ENCODE peak calls at places on chromosomes 7 and 10, in nine cellular contexts. E is thoracic aorta, S is left ventricle myocardium inferior, D is adrenal gland, R is neuronal stem cell, I is GM23248, Z is small intestine, W is aorta, C is substantia nigra. T is an unnamed sample.

GRCh38 chr7:65927489-65928448 is 54.2 kb downstream of the GUSB start:
- DNase-seq in E (no peak), S (no peak), Z (peak), I (no peak), R (no peak), W (no peak), C (no peak), D (no peak), T (no peak)

GRCh38 chr7:150357277-150357676 is 11.3 kb upstream of the REPIN1 start:
- DNase-seq in E (no peak), W (peak), I (no peak), D (no peak), S (no peak), R (no peak), Z (no peak), C (no peak), T (no peak)

GRCh38 chr10:7819126-7819470 is 793 bp downstream of the TAF3 start:
- DNase-seq in Z (peak), C (peak), S (peak), D (peak), I (peak), R (peak), E (no peak), W (no peak), T (no peak)

GRCh38 chr7:91383186-91383585 is 119.0 kb downstream of the FZD1 start:
- DNase-seq in E (no peak), Z (no peak), W (no peak), C (no peak), D (no peak), I (peak), R (no peak), S (no peak), T (no peak)

GRCh38 chr10:132519382-132520146 is 18.0 kb upstream of the INPP5A start:
- DNase-seq in I (no peak), C (no peak), W (peak), D (no peak), R (no peak), Z (no peak), E (no peak), S (no peak), T (peak)

GRCh38 chr7:142603870-142604448 is 145.3 kb upstream of the PRSS1 start:
- DNase-seq in R (peak), S (no peak), W (no peak), Z (peak), C (peak), E (no peak), I (peak), D (peak), T (no peak)

GRCh38 chr10:96133135-96133534 is 3.0 kb downstream of the ZNF518A start:
- DNase-seq in S (no peak), I (peak), R (no peak), W (no peak), Z (no peak), C (no peak), E (no peak), D (no peak), T (no peak)

GRCh38 chr7:27746978-27747377 is 7.0 kb downstream of the TAX1BP1 start:
- DNase-seq in C (no peak), I (peak), W (no peak), S (no peak), E (no peak), R (no peak), Z (no peak), D (no peak), T (no peak)

GRCh38 chr7:27283558-27283957 is 41.0 kb downstream of the EVX1 start:
- DNase-seq in D (no peak), Z (no peak), C (no peak), E (no peak), W (no peak), I (no peak), S (no peak), R (no peak), T (no peak)

GRCh38 chr7:132415259-132415658 is 161.0 kb downstream of the PLXNA4 start:
- DNase-seq in R (no peak), Z (no peak), S (no peak), W (no peak), I (no peak), D (no peak), C (no peak), E (no peak), T (no peak)

GRCh38 chr7:132417037-132417906 is 159.0 kb downstream of the PLXNA4 start:
- DNase-seq in S (no peak), Z (peak), I (no peak), D (no peak), R (no peak), E (no peak), C (no peak), W (no peak), T (no peak)

GRCh38 chr7:132418840-132419239 is 157.4 kb downstream of the PLXNA4 start:
- DNase-seq in E (no peak), R (no peak), I (no peak), Z (no peak), D (no peak), S (no peak), C (no peak), W (no peak), T (no peak)

GRCh38 chr7:132414857-132415256 is 161.4 kb downstream of the PLXNA4 start:
- DNase-seq in R (no peak), D (no peak), C (no peak), E (no peak), I (no peak), Z (no peak), W (no peak), S (no peak), T (no peak)

GRCh38 chr7:132416395-132416794 is 159.9 kb downstream of the PLXNA4 start:
- DNase-seq in R (no peak), C (no peak), S (no peak), I (no peak), E (no peak), D (no peak), W (no peak), Z (no peak), T (no peak)
- H3K27ac ChIP-seq in R (no peak), C (no peak), S (no peak), I (no peak), E (no peak), D (no peak), W (no peak), Z (no peak), T (no peak)

GRCh38 chr10:69217119-69217754 is 2.9 kb upstream of the HKDC1 start:
- DNase-seq in W (no peak), C (no peak), S (no peak), I (peak), D (no peak), R (no peak), Z (peak), E (no peak), T (no peak)

GRCh38 chr10:69218831-69219230 is 1.3 kb upstream of the HKDC1 start:
- DNase-seq in D (no peak), C (no peak), S (no peak), W (no peak), R (no peak), I (peak), Z (no peak), E (no peak), T (no peak)

GRCh38 chr10:69220510-69220909 is 378 bp downstream of the HKDC1 start:
- DNase-seq in E (no peak), Z (peak), W (no peak), S (no peak), R (no peak), I (no peak), C (no peak), D (no peak), T (no peak)

GRCh38 chr10:69222157-69223027 is 2.3 kb downstream of the HKDC1 start:
- DNase-seq in S (no peak), D (peak), W (no peak), Z (peak), R (peak), I (peak), E (no peak), C (no peak), T (no peak)

DNA sequence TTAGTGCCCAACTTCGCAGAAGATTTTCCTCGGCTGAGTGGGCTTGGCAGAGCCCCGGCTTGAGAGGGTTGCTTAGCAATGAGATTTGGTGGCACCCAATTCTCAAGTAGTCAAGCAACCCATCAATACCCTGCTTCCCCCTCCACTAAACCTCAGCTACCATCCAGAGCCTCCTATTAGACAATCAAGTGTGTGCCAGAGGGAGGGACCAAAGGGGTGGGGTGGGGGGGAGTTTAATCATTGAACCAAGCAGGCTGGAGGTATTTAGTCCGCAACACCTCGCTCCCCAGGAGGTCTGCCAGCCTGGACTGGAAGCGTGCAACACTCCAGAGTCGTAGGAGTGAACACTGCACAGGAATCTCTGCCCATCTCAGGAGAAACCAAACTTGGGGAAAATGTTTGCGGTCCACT is at the start of gene HKDC1:
- DNase-seq in C (no peak), I (no peak), R (no peak), S (no peak), W (no peak), Z (peak), E (no peak), D (no peak), T (no peak)
- H3K27ac ChIP-seq in C (no peak), I (no peak), R (no peak), S (no peak), W (no peak), Z (peak), E (no peak), D (no peak), T (peak)

DNA sequence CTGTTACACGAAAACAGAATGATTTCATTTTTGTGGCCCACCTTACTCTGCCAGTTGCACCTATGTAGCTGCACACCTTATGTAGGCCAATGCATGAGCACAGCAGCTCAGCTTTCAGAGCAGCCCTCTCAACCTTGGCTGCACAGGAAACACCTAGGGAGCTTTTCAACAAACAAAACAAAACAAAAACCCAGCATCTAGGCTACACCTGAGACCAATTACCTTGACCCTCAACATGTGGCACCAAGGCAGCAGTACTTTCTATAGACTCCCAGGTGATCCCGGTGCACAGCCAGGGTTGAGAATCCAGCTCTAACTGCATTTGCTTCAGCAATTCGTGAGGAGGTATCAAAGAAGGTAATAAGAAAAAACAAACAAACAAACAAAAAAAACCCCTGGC is 113.2 kb upstream of the NOBOX start:
- DNase-seq in R (no peak), I (no peak), D (no peak), W (no peak), E (no peak), Z (no peak), C (no peak), S (no peak), T (no peak)
- H3K27ac ChIP-seq in R (no peak), I (no peak), D (no peak), W (no peak), E (no peak), Z (no peak), C (no peak), S (no peak), T (no peak)

GRCh38 chr7:130362251-130362650 is 17.6 kb downstream of the CPA5 start:
- DNase-seq in E (no peak), S (no peak), I (no peak), Z (no peak), W (no peak), R (no peak), C (no peak), D (peak), T (no peak)
- H3K27ac ChIP-seq in E (no peak), S (no peak), I (no peak), Z (no peak), W (no peak), R (no peak), C (no peak), D (no peak), T (no peak)

T was measured in left lung.